ENCODE peak calls at places on chromosomes 6 and 20, in nine cellular contexts. M is NCI-H460; D is dermis blood vessel endothelial cell; L is DMS79 treated with DMSO at 0.1 percent for 48 hours; I is right cardiac atrium; C is ELR; N is CD8-positive, alpha-beta memory T cell; P is AG04449; G is iris pigment epithelial cell. T is an unnamed sample.

GRCh38 chr20:48102821-48103635 is 317.7 kb upstream of the SULF2 start:
- DNase-seq in M (no peak), D (peak; percentile 26), L (no peak), I (no peak), C (no peak), N (no peak), P (no peak), G (peak; percentile 45), T (no peak)

GRCh38 chr20:43959079-43959919 is 44.6 kb downstream of the TOX2 start:
- DNase-seq in M (no peak), D (peak; percentile 45), L (peak; percentile 38), I (no peak), C (no peak), N (peak; percentile 53), P (no peak), G (peak; percentile 29), T (no peak)

GRCh38 chr6:90249044-90249443 is 47.6 kb downstream of the BACH2 start:
- DNase-seq in M (no peak), D (no peak), L (no peak), I (no peak), C (peak; percentile 20), N (no peak), P (no peak), G (no peak), T (no peak)

GRCh38 chr20:29873946-29874345 is 1383.5 kb upstream of the DEFB115 start:
- DNase-seq in M (no peak), D (peak; percentile 57), L (no peak), I (peak; percentile 78), C (peak; percentile 62), N (peak; percentile 61), P (no peak), G (peak; percentile 41), T (no peak)

GRCh38 chr6:21586760-21587181 is 6.8 kb upstream of the SOX4 start:
- DNase-seq in M (no peak), D (no peak), L (no peak), I (no peak), C (no peak), N (no peak), P (no peak), G (no peak), T (no peak)

GRCh38 chr20:8220716-8221115 is 88.7 kb downstream of the PLCB1 start:
- DNase-seq in M (no peak), D (no peak), L (no peak), I (no peak), C (no peak), N (no peak), P (no peak), G (no peak), T (no peak)

GRCh38 chr6:102995491-102995890 is 1602.0 kb downstream of the GRIK2 start:
- DNase-seq in M (no peak), D (no peak), L (no peak), I (no peak), C (no peak), N (no peak), P (no peak), G (no peak), T (no peak)

GRCh38 chr6:55449219-55449618 is 122.0 kb downstream of the GFRAL start:
- DNase-seq in M (no peak), D (peak; percentile 17), L (no peak), I (no peak), C (peak; percentile 41), N (no peak), P (no peak), G (peak; percentile 5), T (no peak)

GRCh38 chr20:32019156-32019510 is 8.9 kb downstream of the CCM2L start:
- DNase-seq in M (no peak), D (peak; percentile 44), L (peak; percentile 37), I (no peak), C (no peak), N (no peak), P (no peak), G (no peak), T (peak; percentile 72)

GRCh38 chr6:35737413-35738211 is 780 bp downstream of the ARMC12 start:
- DNase-seq in M (peak; percentile 65), D (peak; percentile 89), L (peak; percentile 79), I (peak; percentile 54), C (peak; percentile 86), N (no peak), P (peak; percentile 58), G (peak; percentile 85), T (no peak)

GRCh38 chr6:145887969-145888368 is 73.4 kb upstream of the FBXO30 start:
- DNase-seq in M (peak; percentile 1), D (peak; percentile 46), L (no peak), I (peak; percentile 34), C (peak; percentile 43), N (peak; percentile 55), P (no peak), G (peak; percentile 48), T (peak; percentile 15)

GRCh38 chr6:71246596-71246995 is 42.0 kb upstream of the OGFRL1 start:
- DNase-seq in M (no peak), D (no peak), L (no peak), I (no peak), C (no peak), N (no peak), P (no peak), G (no peak), T (no peak)

GRCh38 chr6:160992323-160993314 is 1.1 kb downstream of the MAP3K4 start:
- DNase-seq in M (peak; percentile 42), D (peak; percentile 77), L (peak; percentile 79), I (peak; percentile 37), C (peak; percentile 82), N (peak; percentile 62), P (no peak), G (peak; percentile 73), T (peak; percentile 75)

GRCh38 chr6:38773338-38773737 is 58.2 kb downstream of the DNAH8 start:
- DNase-seq in M (peak; percentile 1), D (peak; percentile 51), L (no peak), I (no peak), C (peak; percentile 29), N (no peak), P (no peak), G (no peak), T (peak; percentile 52)

GRCh38 chr6:39923394-39923793 is 10.9 kb downstream of the MOCS1 start:
- DNase-seq in M (no peak), D (no peak), L (no peak), I (peak; percentile 80), C (no peak), N (no peak), P (no peak), G (no peak), T (no peak)

GRCh38 chr6:27178001-27178730 is 69.3 kb upstream of the PRSS16 start:
- DNase-seq in M (peak; percentile 40), D (peak; percentile 82), L (no peak), I (peak; percentile 85), C (peak; percentile 89), N (peak; percentile 62), P (peak; percentile 73), G (peak; percentile 94), T (peak; percentile 38)

GRCh38 chr6:6697620-6698019 is 109.1 kb downstream of the LY86 start:
- DNase-seq in M (no peak), D (peak; percentile 53), L (no peak), I (no peak), C (no peak), N (no peak), P (no peak), G (no peak), T (no peak)

GRCh38 chr6:98463629-98464028 is 370.7 kb upstream of the POU3F2 start:
- DNase-seq in M (no peak), D (no peak), L (no peak), I (no peak), C (no peak), N (no peak), P (no peak), G (no peak), T (no peak)

GRCh38 chr20:57493091-57493615 is 31.8 kb downstream of the CTCFL start:
- DNase-seq in M (no peak), D (no peak), L (no peak), I (no peak), C (no peak), N (no peak), P (no peak), G (no peak), T (no peak)

GRCh38 chr20:10651227-10651990 is 22.4 kb downstream of the JAG1 start:
- DNase-seq in M (no peak), D (peak; percentile 87), L (peak; percentile 55), I (no peak), C (peak; percentile 34), N (no peak), P (no peak), G (peak; percentile 62), T (no peak)

GRCh38 chr6:47221565-47221964 is 88.1 kb downstream of the TNFRSF21 start:
- DNase-seq in M (no peak), D (no peak), L (no peak), I (no peak), C (no peak), N (no peak), P (no peak), G (no peak), T (peak; percentile 82)

GRCh38 chr20:434661-435419 is 26.7 kb downstream of the RBCK1 start:
- DNase-seq in M (no peak), D (no peak), L (no peak), I (no peak), C (no peak), N (peak; percentile 32), P (no peak), G (no peak), T (no peak)

T was measured in HAP-1.